ENCODE peak calls at places on chromosomes 1 and 21, in ten cellular contexts. C, B, N, G, Y, X, K, W, P and U are unnamed samples. For H3K9me3, the result is how much of the 10 kb centered on the place peaks cover.

GRCh38 chr1:212606042-212606733 is 2.4 kb upstream of the ATF3 start:
- DNase-seq in C (no peak), B (no peak), N (no peak), G (peak), Y (no peak), X (no peak), K (no peak), W (peak), P (no peak), U (no peak)

GRCh38 chr1:147273409-147274307 is 31.2 kb downstream of the CHD1L start:
- DNase-seq in C (peak), B (peak), N (no peak), G (peak), Y (no peak), X (no peak), K (peak), W (peak), P (peak), U (no peak)

GRCh38 chr1:183194527-183195145 is 8.6 kb downstream of the LAMC2 start:
- DNase-seq in C (no peak), B (no peak), N (no peak), G (no peak), Y (no peak), X (no peak), K (no peak), W (peak), P (no peak), U (no peak)

GRCh38 chr1:241499910-241500309 is 19.6 kb downstream of the FH start:
- DNase-seq in C (no peak), B (peak), N (no peak), G (peak), Y (no peak), X (no peak), K (no peak), W (peak), P (peak), U (no peak)

GRCh38 chr1:61254629-61255323 is 172.4 kb downstream of the NFIA start:
- DNase-seq in C (no peak), B (peak), N (no peak), G (peak), Y (no peak), X (no peak), K (no peak), W (no peak), P (no peak), U (no peak)

GRCh38 chr1:226730064-226730463 is 9.0 kb downstream of the ITPKB start:
- DNase-seq in C (no peak), B (no peak), N (no peak), G (no peak), Y (no peak), X (no peak), K (no peak), W (no peak), P (no peak), U (no peak)

GRCh38 chr1:34851431-34852105 is 8.0 kb downstream of the SMIM12 start:
- DNase-seq in C (no peak), B (no peak), N (no peak), G (peak), Y (no peak), X (peak), K (no peak), W (no peak), P (no peak), U (no peak)

GRCh38 chr1:39625462-39626273 is 13.8 kb downstream of the HEYL start:
- DNase-seq in C (no peak), B (peak), N (no peak), G (peak), Y (no peak), X (peak), K (no peak), W (no peak), P (no peak), U (no peak)

GRCh38 chr1:27135920-27136551 is 18.9 kb downstream of the SLC9A1 start:
- DNase-seq in C (no peak), B (peak), N (no peak), G (no peak), Y (no peak), X (peak), K (no peak), W (peak), P (no peak), U (no peak)

GRCh38 chr1:71521655-71522264 is 440.9 kb upstream of the ZRANB2 start:
- DNase-seq in C (no peak), B (peak), N (no peak), G (peak), Y (no peak), X (peak), K (peak), W (peak), P (peak), U (no peak)

GRCh38 chr21:33127154-33127893 is 57.4 kb downstream of the OLIG1 start:
- DNase-seq in C (peak), B (peak), N (peak), G (peak), Y (peak), X (peak), K (peak), W (peak), P (peak), U (peak)

GRCh38 chr21:45226540-45227326 is 61.0 kb downstream of the POFUT2 start:
- DNase-seq in C (no peak), B (peak), N (no peak), G (no peak), Y (no peak), X (no peak), K (no peak), W (no peak), P (no peak), U (no peak)

GRCh38 chr1:65958561-65959350 is 166.1 kb downstream of the PDE4B start:
- DNase-seq in C (peak), B (peak), N (no peak), G (peak), Y (no peak), X (no peak), K (peak), W (peak), P (peak), U (peak)

GRCh38 chr1:45442272-45442671 is 48.7 kb downstream of the TESK2 start:
- DNase-seq in C (no peak), B (peak), N (no peak), G (no peak), Y (no peak), X (no peak), K (no peak), W (no peak), P (no peak), U (no peak)

GRCh38 chr1:69492286-69492685 is 75.4 kb upstream of the LRRC7 start:
- DNase-seq in C (no peak), B (no peak), N (no peak), G (no peak), Y (no peak), X (no peak), K (no peak), W (no peak), P (no peak), U (no peak)

GRCh38 chr1:209485167-209485566 is 98.3 kb upstream of the CAMK1G start:
- DNase-seq in C (no peak), B (peak), N (no peak), G (no peak), Y (no peak), X (no peak), K (no peak), W (no peak), P (no peak), U (no peak)

GRCh38 chr1:116671835-116672234 is 4.3 kb upstream of the IGSF3 start:
- DNase-seq in C (no peak), B (no peak), N (no peak), G (no peak), Y (no peak), X (no peak), K (no peak), W (no peak), P (no peak), U (no peak)

GRCh38 chr1:205604825-205605544 is 26.8 kb downstream of the ELK4 start:
- DNase-seq in C (no peak), B (no peak), N (no peak), G (no peak), Y (no peak), X (no peak), K (no peak), W (no peak), P (no peak), U (no peak)

GRCh38 chr1:92736395-92736794 is 48.5 kb downstream of the EVI5 start:
- DNase-seq in C (no peak), B (peak), N (no peak), G (no peak), Y (no peak), X (no peak), K (no peak), W (no peak), P (peak), U (no peak)

GRCh38 chr1:67468066-67468718 is 38.0 kb upstream of the SERBP1 start:
- DNase-seq in C (no peak), B (no peak), N (no peak), G (no peak), Y (no peak), X (no peak), K (no peak), W (no peak), P (no peak), U (no peak)

GRCh38 chr21:45098867-45099266 is 24.5 kb downstream of the ADARB1 start:
- DNase-seq in C (no peak), B (no peak), N (no peak), G (peak), Y (no peak), X (no peak), K (no peak), W (peak), P (peak), U (no peak)

GRCh38 chr1:47972864-47973437 is 24.2 kb downstream of the TRABD2B start:
- DNase-seq in C (no peak), B (no peak), N (no peak), G (no peak), Y (no peak), X (no peak), K (no peak), W (peak), P (peak), U (no peak)

DNA sequence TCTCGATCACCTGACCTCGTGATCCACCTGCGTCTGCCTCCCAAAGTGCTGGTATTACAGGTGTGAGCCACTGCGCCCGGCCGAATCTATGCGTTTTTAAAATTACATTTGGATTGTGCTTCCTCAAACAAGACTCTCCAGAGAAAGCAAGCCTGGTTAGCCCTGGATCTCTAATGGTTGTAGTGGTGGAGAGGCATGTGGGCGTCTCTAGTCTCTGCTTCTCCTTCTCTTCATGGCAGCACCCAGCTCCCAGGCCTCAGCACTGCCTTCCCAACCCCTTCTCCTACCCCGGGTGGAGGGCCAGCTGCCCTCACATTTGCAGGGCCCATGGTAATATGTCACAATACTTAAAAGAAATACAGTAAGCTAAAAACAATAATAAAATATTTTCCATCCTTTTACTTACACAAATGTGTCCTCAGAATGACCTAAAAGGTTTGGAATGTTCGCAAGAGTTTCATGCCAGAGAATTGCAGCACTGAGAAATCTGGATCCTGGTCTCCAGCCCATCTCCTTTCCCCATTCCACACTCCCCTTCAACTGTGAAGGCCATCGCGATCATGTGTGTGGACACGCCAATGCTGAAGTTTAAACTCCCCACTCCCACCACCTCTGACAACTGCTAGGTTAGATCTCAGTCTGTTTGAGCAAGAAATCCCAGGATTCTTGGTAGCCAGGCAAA is 7.0 kb downstream of the OR14I1 start:
- DNase-seq in C (no peak), B (peak), N (no peak), G (no peak), Y (no peak), X (no peak), K (no peak), W (no peak), P (no peak), U (no peak)
- H3K9me3 ChIP-seq in C (under half), B (under half), N (under half), G (under half), Y (under half), X (under half), K (under half), W (under half), P (under half), U (under half)

GRCh38 chr1:4130096-4130495 is 230.0 kb upstream of the C1orf174 start:
- DNase-seq in C (no peak), B (no peak), N (no peak), G (no peak), Y (peak), X (no peak), K (no peak), W (no peak), P (no peak), U (no peak)
- H3K9me3 ChIP-seq in C (under half), B (half or more), N (under half), G (under half), Y (under half), X (under half), K (under half), W (under half), P (under half), U (under half)

GRCh38 chr1:228243093-228243492 is 35.2 kb downstream of the OBSCN start:
- DNase-seq in C (no peak), B (no peak), N (no peak), G (no peak), Y (no peak), X (no peak), K (no peak), W (no peak), P (no peak), U (no peak)
- H3K9me3 ChIP-seq in C (half or more), B (under half), N (under half), G (under half), Y (half or more), X (under half), K (half or more), W (under half), P (under half), U (under half)

DNA sequence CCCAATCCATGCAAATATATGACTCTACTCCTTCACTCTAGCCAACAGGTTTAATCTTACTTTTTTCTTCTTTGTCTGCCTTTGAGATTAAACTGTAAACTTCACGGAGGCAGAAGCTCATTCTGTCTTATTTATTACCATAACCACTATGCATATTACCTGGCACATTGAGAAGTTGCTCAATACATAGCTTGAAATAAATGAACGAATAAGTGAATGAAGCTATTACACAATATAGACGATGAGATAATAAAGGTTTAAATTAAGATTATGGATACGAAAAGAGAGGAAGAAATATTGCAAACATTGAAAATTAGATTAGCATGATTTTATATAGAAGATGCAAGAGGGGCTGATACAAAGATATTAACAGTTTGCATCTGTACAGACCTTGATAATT is 385.1 kb downstream of the LTN1 start:
- DNase-seq in C (no peak), B (no peak), N (no peak), G (no peak), Y (no peak), X (no peak), K (no peak), W (no peak), P (no peak), U (no peak)
- H3K9me3 ChIP-seq in C (under half), B (under half), N (under half), G (under half), Y (under half), X (under half), K (under half), W (under half), P (under half), U (under half)

GRCh38 chr1:104466068-104466467 is 716.4 kb downstream of the AMY1C start:
- DNase-seq in C (no peak), B (no peak), N (no peak), G (no peak), Y (no peak), X (no peak), K (no peak), W (no peak), P (no peak), U (no peak)

GRCh38 chr1:104463126-104463697 is 713.5 kb downstream of the AMY1C start:
- DNase-seq in C (no peak), B (no peak), N (no peak), G (no peak), Y (no peak), X (no peak), K (no peak), W (no peak), P (no peak), U (no peak)

DNA sequence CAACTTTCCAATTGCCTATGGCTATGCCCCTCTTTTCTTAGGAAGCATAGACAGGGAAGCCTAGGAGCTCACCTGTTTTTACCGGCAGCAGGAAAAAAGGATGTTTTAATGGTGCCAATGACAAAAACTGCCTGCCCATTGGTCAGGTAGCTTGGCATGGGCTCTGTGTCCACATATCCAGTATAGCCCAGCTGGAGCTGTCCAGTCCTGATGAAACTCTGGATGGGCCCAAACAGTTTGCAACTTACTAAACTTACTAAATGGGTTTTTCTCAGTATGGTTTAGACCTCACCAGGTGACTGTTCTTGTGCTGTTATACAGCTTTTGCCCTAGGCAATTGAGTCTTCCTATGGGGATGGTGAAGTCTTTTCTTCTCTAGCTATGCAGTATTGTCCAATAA is 711.2 kb downstream of the AMY1C start:
- DNase-seq in C (no peak), B (no peak), N (no peak), G (no peak), Y (no peak), X (no peak), K (no peak), W (no peak), P (no peak), U (no peak)
- H3K9me3 ChIP-seq in C (half or more), B (under half), N (under half), G (half or more), Y (half or more), X (under half), K (under half), W (under half), P (under half), U (under half)

DNA sequence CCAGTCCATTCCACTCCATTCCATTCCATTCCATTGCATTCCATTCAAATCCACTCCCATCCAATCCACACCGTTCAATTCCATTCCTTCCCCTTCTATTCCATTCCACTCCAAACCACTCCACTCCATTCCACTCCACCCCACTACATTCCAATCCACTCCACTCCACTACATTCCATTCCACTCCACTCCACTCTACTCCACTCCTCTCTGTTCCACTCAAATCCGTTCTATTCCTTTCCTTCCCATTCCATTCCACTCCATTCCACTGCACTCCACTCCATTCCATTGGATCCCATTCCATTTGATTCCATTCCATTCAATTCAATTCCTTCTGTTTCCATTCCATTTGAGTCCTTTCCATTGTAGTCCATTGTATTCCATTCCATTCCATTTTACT is 2568.3 kb upstream of the TPTE start:
- DNase-seq in C (no peak), B (no peak), N (no peak), G (no peak), Y (no peak), X (no peak), K (no peak), W (no peak), P (no peak), U (no peak)
- H3K9me3 ChIP-seq in C (half or more), B (half or more), N (half or more), G (half or more), Y (under half), X (half or more), K (half or more), W (half or more), P (under half), U (half or more)

GRCh38 chr21:39542736-39543135 is 70.0 kb upstream of the B3GALT5 start:
- DNase-seq in C (no peak), B (no peak), N (no peak), G (no peak), Y (no peak), X (no peak), K (no peak), W (no peak), P (no peak), U (no peak)
- H3K9me3 ChIP-seq in C (under half), B (under half), N (under half), G (under half), Y (under half), X (under half), K (under half), W (under half), P (under half), U (under half)

GRCh38 chr1:159431904-159432303 is at the start of gene OR10J4:
- DNase-seq in C (no peak), B (no peak), N (no peak), G (no peak), Y (no peak), X (no peak), K (no peak), W (no peak), P (no peak), U (no peak)
- H3K9me3 ChIP-seq in C (under half), B (under half), N (under half), G (under half), Y (under half), X (under half), K (under half), W (under half), P (under half), U (under half)